ENCODE peak calls at places on chromosomes 12 and 14, in ten cellular contexts. E is ascending aorta; V is foreskin fibroblast; C is AG09309; A is stimulated activated CD4-positive, alpha-beta T cell treated with anti-CD3 and anti-CD28 coated beads, Interleukin-1b, Interleukin-23, amount 100 ng/mL, for 24 hours; D is T1000; R is NCI-H524 treated with DMSO at 0.1 percent for 48 hours; N is effector memory CD8-positive, alpha-beta T cell; S is NCI-H226; P is epithelial cell of esophagus. H is an unnamed sample.

GRCh38 chr12:3091650-3092207 is 14.6 kb downstream of the TSPAN9 start:
- DNase-seq in E (no peak), V (no peak), C (no peak), A (no peak), D (no peak), R (no peak), N (no peak), S (no peak), P (no peak), H (no peak)

GRCh38 chr12:100706029-100706428 is 88.5 kb upstream of the ANO4 start:
- DNase-seq in E (no peak), V (peak), C (peak), A (no peak), D (peak), R (no peak), N (no peak), S (peak), P (peak), H (no peak)

GRCh38 chr12:120065472-120065871 is 51.1 kb downstream of the RAB35 start:
- DNase-seq in E (no peak), V (no peak), C (no peak), A (no peak), D (no peak), R (no peak), N (no peak), S (peak), P (no peak), H (no peak)

GRCh38 chr12:128286970-128287369 is 20.0 kb downstream of the TMEM132C start:
- DNase-seq in E (no peak), V (no peak), C (no peak), A (no peak), D (no peak), R (no peak), N (no peak), S (no peak), P (no peak), H (no peak)

GRCh38 chr12:26799741-26800140 is 33.3 kb downstream of the ITPR2 start:
- DNase-seq in E (no peak), V (no peak), C (no peak), A (no peak), D (no peak), R (no peak), N (no peak), S (no peak), P (peak), H (no peak)

GRCh38 chr12:25552681-25553080 is 402 bp downstream of the LMNTD1 start:
- DNase-seq in E (no peak), V (peak), C (no peak), A (no peak), D (no peak), R (no peak), N (no peak), S (no peak), P (no peak), H (no peak)

GRCh38 chr12:12585115-12585862 is 22.6 kb upstream of the DUSP16 start:
- DNase-seq in E (no peak), V (no peak), C (no peak), A (no peak), D (no peak), R (no peak), N (no peak), S (peak), P (peak), H (no peak)

GRCh38 chr14:64504310-64504896 is at the start of gene ZBTB1:
- DNase-seq in E (peak), V (peak), C (peak), A (peak), D (peak), R (peak), N (peak), S (peak), P (peak), H (peak)

GRCh38 chr12:52355181-52355580 is 12.1 kb downstream of the KRT85 start:
- DNase-seq in E (no peak), V (no peak), C (no peak), A (no peak), D (no peak), R (no peak), N (no peak), S (no peak), P (no peak), H (no peak)

GRCh38 chr12:10186299-10186698 is 7.5 kb downstream of the TMEM52B start:
- DNase-seq in E (no peak), V (no peak), C (no peak), A (no peak), D (no peak), R (no peak), N (no peak), S (no peak), P (no peak), H (no peak)

GRCh38 chr14:33902363-33902762 is 48.5 kb downstream of the EGLN3 start:
- DNase-seq in E (no peak), V (no peak), C (no peak), A (no peak), D (no peak), R (no peak), N (no peak), S (no peak), P (no peak), H (no peak)

GRCh38 chr12:23648546-23648945 is 300.9 kb downstream of the SOX5 start:
- DNase-seq in E (no peak), V (no peak), C (no peak), A (no peak), D (no peak), R (no peak), N (no peak), S (no peak), P (no peak), H (no peak)

GRCh38 chr12:30796508-30796780 is 41.7 kb upstream of the CAPRIN2 start:
- DNase-seq in E (no peak), V (peak), C (no peak), A (no peak), D (peak), R (peak), N (no peak), S (peak), P (peak), H (no peak)

GRCh38 chr14:68784995-68785816 is 7.7 kb downstream of the ZFP36L1 start:
- DNase-seq in E (no peak), V (peak), C (no peak), A (no peak), D (no peak), R (no peak), N (no peak), S (peak), P (peak), H (no peak)

GRCh38 chr12:113587720-113588119 is 116.0 kb upstream of the LHX5 start:
- DNase-seq in E (no peak), V (no peak), C (no peak), A (no peak), D (no peak), R (no peak), N (no peak), S (no peak), P (no peak), H (no peak)

GRCh38 chr12:118391424-118391823 is 15.1 kb downstream of the SUDS3 start:
- DNase-seq in E (no peak), V (no peak), C (no peak), A (no peak), D (no peak), R (no peak), N (no peak), S (no peak), P (no peak), H (no peak)

GRCh38 chr12:40164034-40164433 is 58.2 kb upstream of the SLC2A13 start:
- DNase-seq in E (no peak), V (no peak), C (no peak), A (no peak), D (no peak), R (no peak), N (no peak), S (no peak), P (no peak), H (no peak)

GRCh38 chr12:124927325-124928094 is 13.1 kb upstream of the UBC start:
- DNase-seq in E (peak), V (peak), C (no peak), A (peak), D (no peak), R (no peak), N (peak), S (peak), P (peak), H (peak)

GRCh38 chr12:110338754-110339153 is 57.7 kb downstream of the ATP2A2 start:
- DNase-seq in E (no peak), V (no peak), C (no peak), A (no peak), D (no peak), R (no peak), N (no peak), S (no peak), P (no peak), H (no peak)

GRCh38 chr12:19208456-19208855 is 78.9 kb downstream of the PLEKHA5 start:
- DNase-seq in E (no peak), V (peak), C (no peak), A (no peak), D (no peak), R (no peak), N (no peak), S (no peak), P (no peak), H (no peak)

GRCh38 chr12:116735951-116736599 is 1.8 kb downstream of the SPRING1 start:
- DNase-seq in E (no peak), V (no peak), C (no peak), A (no peak), D (no peak), R (no peak), N (no peak), S (no peak), P (no peak), H (no peak)

GRCh38 chr14:76514599-76514998 is 138.7 kb downstream of the ESRRB start:
- DNase-seq in E (no peak), V (no peak), C (no peak), A (no peak), D (no peak), R (no peak), N (no peak), S (no peak), P (peak), H (no peak)

GRCh38 chr12:93783827-93784226 is 106.7 kb downstream of the CRADD start:
- DNase-seq in E (no peak), V (no peak), C (no peak), A (no peak), D (no peak), R (no peak), N (no peak), S (no peak), P (no peak), H (no peak)

GRCh38 chr12:78981-79380 is 12.4 kb downstream of the IQSEC3 start:
- DNase-seq in E (no peak), V (no peak), C (no peak), A (no peak), D (no peak), R (no peak), N (no peak), S (no peak), P (no peak), H (no peak)

GRCh38 chr14:103132381-103133212 is 9.3 kb downstream of the TNFAIP2 start:
- DNase-seq in E (no peak), V (no peak), C (no peak), A (no peak), D (no peak), R (no peak), N (no peak), S (no peak), P (no peak), H (no peak)